ENCODE peak calls at places on chromosomes 12 and 14, in eight cellular contexts. S, U, B, D, C, E, R and Z are unnamed samples.

GRCh38 chr12:53441040-53441833 is at the start of gene PRR13:
- DNase-seq in S (peak), U (peak), B (peak), D (peak), C (peak), E (peak), R (peak), Z (peak)

GRCh38 chr14:68941820-68942219 is 37.3 kb downstream of the ACTN1 start:
- DNase-seq in S (no peak), U (peak), B (peak), D (no peak), C (no peak), E (no peak), R (peak), Z (peak)

GRCh38 chr12:90514325-90514724 is 440.7 kb downstream of the CCER1 start:
- DNase-seq in S (no peak), U (no peak), B (no peak), D (no peak), C (no peak), E (no peak), R (no peak), Z (peak)

GRCh38 chr12:93098077-93098476 is 169.0 kb upstream of the EEA1 start:
- DNase-seq in S (peak), U (peak), B (no peak), D (peak), C (peak), E (peak), R (peak), Z (no peak)

GRCh38 chr12:57133916-57134315 is 5.6 kb downstream of the LRP1 start:
- DNase-seq in S (no peak), U (no peak), B (no peak), D (no peak), C (peak), E (no peak), R (no peak), Z (no peak)

GRCh38 chr12:60148831-60149230 is 553.0 kb downstream of the SLC16A7 start:
- DNase-seq in S (no peak), U (peak), B (peak), D (no peak), C (no peak), E (no peak), R (no peak), Z (peak)

GRCh38 chr12:75606921-75607320 is 95.5 kb upstream of the KRR1 start:
- DNase-seq in S (no peak), U (no peak), B (no peak), D (no peak), C (no peak), E (no peak), R (no peak), Z (no peak)

GRCh38 chr14:91980157-91980556 is 32.7 kb upstream of the FBLN5 start:
- DNase-seq in S (no peak), U (peak), B (peak), D (no peak), C (no peak), E (no peak), R (no peak), Z (peak)

GRCh38 chr12:83559650-83560049 is 872.9 kb downstream of the TMTC2 start:
- DNase-seq in S (no peak), U (no peak), B (no peak), D (no peak), C (no peak), E (no peak), R (no peak), Z (peak)

GRCh38 chr12:15886372-15887042 is 4.3 kb downstream of the STRAP start:
- DNase-seq in S (peak), U (no peak), B (no peak), D (no peak), C (no peak), E (no peak), R (no peak), Z (no peak)

GRCh38 chr12:12176402-12176801 is 90.4 kb downstream of the LRP6 start:
- DNase-seq in S (no peak), U (no peak), B (no peak), D (no peak), C (no peak), E (no peak), R (no peak), Z (no peak)

GRCh38 chr12:116919247-116919671 is 8.5 kb downstream of the FBXW8 start:
- DNase-seq in S (peak), U (no peak), B (no peak), D (no peak), C (no peak), E (no peak), R (no peak), Z (no peak)

GRCh38 chr12:50569876-50570275 is 65.1 kb downstream of the DIP2B start:
- DNase-seq in S (no peak), U (no peak), B (no peak), D (no peak), C (no peak), E (no peak), R (no peak), Z (peak)

GRCh38 chr12:132743831-132744230 is 17.8 kb downstream of the ANKLE2 start:
- DNase-seq in S (no peak), U (no peak), B (no peak), D (no peak), C (no peak), E (no peak), R (no peak), Z (no peak)

GRCh38 chr12:57744777-57745484 is at the start of gene TSPAN31:
- DNase-seq in S (peak), U (peak), B (peak), D (peak), C (peak), E (peak), R (peak), Z (peak)

GRCh38 chr14:90295870-90296516 is 35.7 kb downstream of the NRDE2 start:
- DNase-seq in S (no peak), U (no peak), B (no peak), D (no peak), C (no peak), E (no peak), R (no peak), Z (no peak)

GRCh38 chr12:292186-292585 is 29.6 kb upstream of the SLC6A13 start:
- DNase-seq in S (no peak), U (peak), B (no peak), D (no peak), C (no peak), E (no peak), R (no peak), Z (peak)

GRCh38 chr14:50036211-50036610 is 80.2 kb downstream of the VCPKMT start:
- DNase-seq in S (no peak), U (no peak), B (no peak), D (no peak), C (no peak), E (no peak), R (no peak), Z (no peak)

GRCh38 chr12:104526751-104527150 is 70.0 kb downstream of the CHST11 start:
- DNase-seq in S (no peak), U (no peak), B (no peak), D (no peak), C (no peak), E (no peak), R (no peak), Z (no peak)

GRCh38 chr14:52455291-52456088 is 96.8 kb downstream of the TXNDC16 start:
- DNase-seq in S (no peak), U (peak), B (peak), D (no peak), C (no peak), E (no peak), R (no peak), Z (peak)

GRCh38 chr12:85996280-85996679 is 122.2 kb downstream of the NTS start:
- DNase-seq in S (no peak), U (peak), B (no peak), D (no peak), C (no peak), E (no peak), R (no peak), Z (no peak)

GRCh38 chr14:90443161-90444076 is 46.6 kb downstream of the CALM1 start:
- DNase-seq in S (no peak), U (no peak), B (no peak), D (no peak), C (no peak), E (no peak), R (no peak), Z (peak)

GRCh38 chr12:125443316-125443715 is 378.1 kb downstream of the AACS start:
- DNase-seq in S (no peak), U (no peak), B (no peak), D (no peak), C (no peak), E (no peak), R (no peak), Z (no peak)

GRCh38 chr12:121806556-121807308 is 2.9 kb downstream of the SETD1B start:
- DNase-seq in S (no peak), U (no peak), B (no peak), D (no peak), C (no peak), E (no peak), R (no peak), Z (no peak)

GRCh38 chr12:56450241-56450640 is 1.0 kb upstream of the TIMELESS start:
- DNase-seq in S (no peak), U (no peak), B (no peak), D (no peak), C (no peak), E (no peak), R (no peak), Z (no peak)

GRCh38 chr14:106622200-106622745 is 1095.9 kb downstream of the TMEM121 start:
- DNase-seq in S (no peak), U (no peak), B (no peak), D (no peak), C (no peak), E (peak), R (no peak), Z (no peak)

GRCh38 chr14:105374389-105374788 is 23.9 kb upstream of the TEX22 start:
- DNase-seq in S (no peak), U (no peak), B (no peak), D (no peak), C (no peak), E (no peak), R (no peak), Z (no peak)

GRCh38 chr14:36521598-36522345 is 1.7 kb upstream of the NKX2-1 start:
- DNase-seq in S (no peak), U (no peak), B (no peak), D (no peak), C (no peak), E (no peak), R (peak), Z (no peak)

GRCh38 chr12:106297681-106298080 is 4.9 kb upstream of the TCP11L2 start:
- DNase-seq in S (no peak), U (no peak), B (no peak), D (no peak), C (no peak), E (no peak), R (peak), Z (no peak)